ENCODE peak calls at places on chromosome 11, in ten cellular contexts. D is testis, H is Karpas-422, N is mucosa of descending colon, L is cardiac muscle cell, Y is GM23248, J is upper lobe of right lung, C is neuronal stem cell, T is adrenal gland, O is Peyer's patch. K is an unnamed sample. For H3K36me3 and H3K4me1, the result is how much of the 10 kb centered on the place peaks cover.

GRCh38 chr11:43579171-43579918 is 101.2 kb upstream of the HSD17B12 start:
- DNase-seq in D (peak), H (peak), N (peak), L (peak), Y (peak), J (no peak), C (no peak), T (no peak), O (no peak), K (peak)

GRCh38 chr11:7451520-7451919 is 33.8 kb upstream of the OLFML1 start:
- DNase-seq in D (no peak), H (no peak), N (no peak), L (no peak), Y (no peak), J (no peak), C (no peak), T (no peak), O (no peak), K (no peak)

GRCh38 chr11:18294862-18295261 is 27.1 kb downstream of the HPS5 start:
- DNase-seq in D (no peak), H (no peak), N (no peak), L (no peak), Y (no peak), J (no peak), C (no peak), T (no peak), O (no peak), K (no peak)

GRCh38 chr11:119352857-119353260 is 6.4 kb upstream of the MFRP start:
- DNase-seq in D (peak), H (no peak), N (peak), L (peak), Y (no peak), J (no peak), C (no peak), T (peak), O (no peak), K (no peak)

GRCh38 chr11:240315-240714 is 3.5 kb downstream of the PSMD13 start:
- DNase-seq in D (no peak), H (no peak), N (no peak), L (no peak), Y (no peak), J (no peak), C (no peak), T (no peak), O (no peak), K (no peak)

GRCh38 chr11:115199501-115199900 is 304.7 kb downstream of the CADM1 start:
- DNase-seq in D (no peak), H (no peak), N (no peak), L (no peak), Y (peak), J (no peak), C (no peak), T (no peak), O (no peak), K (no peak)

GRCh38 chr11:104781719-104782376 is 116.4 kb downstream of the CASP12 start:
- DNase-seq in D (no peak), H (no peak), N (no peak), L (no peak), Y (no peak), J (no peak), C (no peak), T (no peak), O (no peak), K (no peak)

GRCh38 chr11:2820976-2821375 is 64.6 kb downstream of the CDKN1C start:
- DNase-seq in D (no peak), H (no peak), N (no peak), L (no peak), Y (no peak), J (peak), C (no peak), T (no peak), O (no peak), K (no peak)

GRCh38 chr11:68282141-68282860 is 10.5 kb upstream of the C11orf24 start:
- DNase-seq in D (no peak), H (no peak), N (no peak), L (no peak), Y (no peak), J (no peak), C (no peak), T (no peak), O (peak), K (no peak)

GRCh38 chr11:68279676-68280075 is 7.9 kb upstream of the C11orf24 start:
- DNase-seq in D (no peak), H (no peak), N (no peak), L (no peak), Y (no peak), J (no peak), C (no peak), T (no peak), O (no peak), K (no peak)

GRCh38 chr11:68287419-68287818 is 15.6 kb upstream of the C11orf24 start:
- DNase-seq in D (no peak), H (no peak), N (no peak), L (no peak), Y (no peak), J (no peak), C (no peak), T (no peak), O (no peak), K (no peak)

GRCh38 chr11:68276864-68277263 is 5.1 kb upstream of the C11orf24 start:
- DNase-seq in D (no peak), H (no peak), N (no peak), L (no peak), Y (no peak), J (no peak), C (no peak), T (no peak), O (no peak), K (no peak)

DNA sequence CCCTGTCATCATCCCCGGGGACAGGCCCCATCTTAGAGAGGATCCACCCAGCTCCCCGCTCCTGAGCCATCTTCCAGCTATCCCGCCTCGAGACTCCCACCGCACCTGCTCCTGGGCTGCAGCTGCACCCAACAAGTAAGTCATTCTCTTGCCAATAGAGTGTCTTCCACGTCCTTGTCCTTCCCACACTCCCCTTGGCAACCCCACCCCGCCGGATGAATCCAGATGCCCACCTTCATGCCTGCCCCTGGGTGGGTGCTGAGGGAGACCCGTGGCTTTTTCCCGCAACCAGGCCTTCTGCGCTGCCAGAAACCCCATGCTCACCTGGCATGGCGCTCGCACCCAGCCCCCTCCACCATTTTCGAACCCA is 11.1 kb upstream of the C11orf24 start:
- DNase-seq in D (no peak), H (no peak), N (no peak), L (no peak), Y (no peak), J (no peak), C (no peak), T (no peak), O (no peak), K (no peak)
- H3K4me3 ChIP-seq in D (no peak), H (no peak), N (no peak), L (no peak), Y (no peak), J (no peak), C (no peak), T (no peak), O (no peak), K (no peak)

GRCh38 chr11:11898648-11899047 is 56.9 kb downstream of the USP47 start:
- DNase-seq in D (no peak), H (no peak), N (no peak), L (no peak), Y (no peak), J (no peak), C (no peak), T (no peak), O (no peak), K (no peak)

GRCh38 chr11:11899401-11899800 is 57.6 kb downstream of the USP47 start:
- DNase-seq in D (no peak), H (no peak), N (no peak), L (no peak), Y (no peak), J (no peak), C (no peak), T (no peak), O (no peak), K (no peak)

DNA sequence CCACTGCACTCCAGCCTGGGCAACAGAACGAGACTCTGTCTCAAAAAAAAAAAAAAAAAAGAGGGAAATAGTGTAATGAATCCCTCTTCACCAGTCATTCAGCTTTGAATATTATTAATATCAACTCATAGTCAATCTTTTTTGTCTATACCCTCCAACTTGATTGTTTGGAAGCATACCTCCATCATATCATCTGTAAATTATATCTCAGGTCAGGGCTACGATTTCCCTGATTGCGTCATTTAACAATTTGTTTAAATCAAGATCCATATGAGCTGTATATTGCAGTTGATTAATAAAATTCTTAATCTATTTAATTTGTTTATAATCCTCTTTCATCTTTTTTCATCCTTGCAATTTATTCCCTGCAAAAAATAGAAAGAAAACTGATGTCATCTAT is 60.1 kb downstream of the USP47 start:
- DNase-seq in D (no peak), H (no peak), N (no peak), L (no peak), Y (no peak), J (no peak), C (no peak), T (no peak), O (no peak), K (no peak)
- H3K36me3 ChIP-seq in D (under half), H (under half), N (under half), L (half or more), Y (under half), J (half or more), C (under half), T (under half), O (under half), K (under half)

DNA sequence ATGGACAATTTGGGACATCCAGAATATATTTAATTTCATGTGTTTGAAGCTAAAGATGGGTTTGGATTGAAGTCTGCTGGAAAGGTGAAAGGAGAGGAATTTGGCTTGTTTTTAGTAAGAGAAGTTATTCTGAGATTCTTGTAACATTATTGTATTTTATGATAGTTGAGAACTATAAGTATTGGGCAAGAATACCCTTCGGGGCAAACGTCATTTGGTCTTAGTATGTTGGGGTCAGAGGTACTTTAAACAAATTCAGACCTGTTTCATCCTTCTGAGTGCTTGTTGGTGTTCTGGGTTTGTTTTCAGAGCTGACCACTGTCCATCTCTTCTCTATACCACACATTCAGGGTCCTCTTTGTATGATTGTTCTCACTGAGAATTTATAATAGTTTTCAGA is 19.5 kb downstream of the PANX1 start:
- DNase-seq in D (no peak), H (no peak), N (no peak), L (no peak), Y (no peak), J (no peak), C (no peak), T (no peak), O (no peak), K (no peak)
- H3K4me1 ChIP-seq in D (under half), H (under half), N (under half), L (under half), Y (under half), J (under half), C (under half), T (half or more), O (under half), K (under half)

GRCh38 chr11:15073361-15074205 is at the start of gene CALCB:
- DNase-seq in D (peak), H (no peak), N (peak), L (peak), Y (peak), J (no peak), C (peak), T (no peak), O (no peak), K (no peak)
- H3K4me3 ChIP-seq in D (peak), H (no peak), N (no peak), L (peak), Y (peak), J (peak), C (peak), T (no peak), O (peak), K (no peak)

GRCh38 chr11:47165294-47165840 is 11.3 kb downstream of the ARFGAP2 start:
- DNase-seq in D (no peak), H (no peak), N (no peak), L (no peak), Y (no peak), J (no peak), C (no peak), T (no peak), O (no peak), K (no peak)
- H3K36me3 ChIP-seq in D (under half), H (under half), N (under half), L (under half), Y (under half), J (half or more), C (half or more), T (under half), O (under half), K (half or more)

GRCh38 chr11:12801976-12802375 is 127.8 kb downstream of the TEAD1 start:
- DNase-seq in D (no peak), H (no peak), N (no peak), L (no peak), Y (no peak), J (no peak), C (no peak), T (no peak), O (no peak), K (no peak)
- H3K4me1 ChIP-seq in D (under half), H (under half), N (under half), L (half or more), Y (under half), J (under half), C (under half), T (under half), O (under half), K (under half)

DNA sequence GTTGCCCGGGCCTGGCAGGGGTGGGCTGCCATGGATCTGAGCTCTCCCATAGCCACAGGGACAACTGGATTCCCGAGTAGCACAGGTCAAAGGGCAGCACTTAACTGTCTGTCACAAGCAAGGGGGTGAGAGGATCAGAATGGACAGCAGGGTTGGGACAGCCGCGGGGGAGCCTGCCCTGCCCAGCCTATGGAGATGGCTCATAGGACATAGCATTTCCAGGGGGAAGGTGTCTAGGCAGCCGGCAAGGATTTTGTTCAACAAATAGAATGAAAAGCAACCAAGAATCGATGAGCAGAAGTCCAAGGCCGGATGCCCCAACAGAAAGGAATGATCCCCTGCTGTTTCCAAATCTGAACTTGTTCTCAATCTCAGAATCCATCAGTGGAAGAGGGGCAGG is 92.9 kb downstream of the RPS6KA4 start:
- DNase-seq in D (no peak), H (no peak), N (no peak), L (no peak), Y (no peak), J (peak), C (no peak), T (no peak), O (no peak), K (no peak)
- H3K4me3 ChIP-seq in D (no peak), H (no peak), N (no peak), L (no peak), Y (no peak), J (no peak), C (no peak), T (no peak), O (no peak), K (no peak)

GRCh38 chr11:28099715-28100114 is 8.2 kb downstream of the KIF18A start:
- DNase-seq in D (no peak), H (no peak), N (no peak), L (no peak), Y (no peak), J (no peak), C (no peak), T (no peak), O (no peak), K (no peak)
- H3K36me3 ChIP-seq in D (under half), H (under half), N (under half), L (under half), Y (under half), J (under half), C (under half), T (under half), O (under half), K (half or more)

K was measured in OCI-LY7.